ENCODE peak calls at places on chromosomes 12 and 14, in nine cellular contexts. Z is activated naive CD4-positive, alpha-beta T cell; M is hippocampal formation; B is dorsolateral prefrontal cortex; A is LoVo; L is anterior cingulate cortex; J is NCI-H524; V is lung; K is pancreas. X is an unnamed sample.

GRCh38 chr14:51369814-51370213 is 129.8 kb downstream of the TMX1 start:
- DNase-seq in Z (no peak), M (no peak), B (no peak), A (no peak), L (no peak), J (no peak), V (no peak), K (no peak), X (no peak)

GRCh38 chr12:61993734-61994345 is 266.4 kb upstream of the USP15 start:
- DNase-seq in Z (no peak), M (peak), B (no peak), A (peak), L (peak), J (peak), V (no peak), K (no peak), X (no peak)

GRCh38 chr12:65496617-65497016 is 218.1 kb downstream of the MSRB3 start:
- DNase-seq in Z (no peak), M (no peak), B (no peak), A (no peak), L (no peak), J (no peak), V (no peak), K (no peak), X (no peak)

GRCh38 chr14:85233756-85234545 is 296.0 kb upstream of the FLRT2 start:
- DNase-seq in Z (no peak), M (no peak), B (no peak), A (no peak), L (no peak), J (no peak), V (no peak), K (no peak), X (no peak)

GRCh38 chr12:50006266-50006665 is 19.0 kb downstream of the RACGAP1 start:
- DNase-seq in Z (no peak), M (no peak), B (no peak), A (no peak), L (peak), J (peak), V (no peak), K (no peak), X (no peak)

GRCh38 chr14:36313898-36314297 is 6.5 kb downstream of the MBIP start:
- DNase-seq in Z (no peak), M (no peak), B (no peak), A (no peak), L (no peak), J (peak), V (no peak), K (no peak), X (no peak)

GRCh38 chr12:51923506-51924365 is 16.4 kb downstream of the ACVRL1 start:
- DNase-seq in Z (peak), M (no peak), B (no peak), A (peak), L (peak), J (no peak), V (peak), K (no peak), X (peak)

GRCh38 chr14:61321385-61322010 is at the start of gene PRKCH:
- DNase-seq in Z (peak), M (no peak), B (no peak), A (peak), L (no peak), J (peak), V (peak), K (peak), X (peak)

GRCh38 chr12:57128519-57129247 is 400 bp downstream of the LRP1 start:
- DNase-seq in Z (peak), M (no peak), B (no peak), A (no peak), L (no peak), J (peak), V (no peak), K (no peak), X (no peak)

GRCh38 chr14:68687746-68688145 is 105.1 kb downstream of the ZFP36L1 start:
- DNase-seq in Z (no peak), M (no peak), B (no peak), A (peak), L (no peak), J (no peak), V (no peak), K (no peak), X (no peak)

GRCh38 chr12:80936353-80936641 is 1.4 kb downstream of the LIN7A start:
- DNase-seq in Z (no peak), M (peak), B (no peak), A (no peak), L (peak), J (peak), V (no peak), K (no peak), X (no peak)

GRCh38 chr12:43776498-43776897 is 17.7 kb downstream of the IRAK4 start:
- DNase-seq in Z (no peak), M (no peak), B (no peak), A (peak), L (no peak), J (peak), V (no peak), K (no peak), X (no peak)

GRCh38 chr12:94171595-94171930 is 23.2 kb downstream of the PLXNC1 start:
- DNase-seq in Z (no peak), M (no peak), B (no peak), A (no peak), L (no peak), J (no peak), V (no peak), K (no peak), X (no peak)

GRCh38 chr14:22131749-22132476 is 457.1 kb downstream of the DAD1 start:
- DNase-seq in Z (no peak), M (no peak), B (no peak), A (no peak), L (no peak), J (no peak), V (no peak), K (no peak), X (no peak)

X was measured in sciatic nerve.